ENCODE peak calls at places on chromosomes 11 and 22, in seven cellular contexts. One of them, this sample, is unnamed.
A peak's percentile ranks its signal among the peaks of the same experiment; 100 is the strongest.

GRCh38 chr11:73243093-73243485 is 25.0 kb downstream of the P2RY2 start:
- DNase-seq in GM12878: no peak
- DNase-seq in HCT116: no peak
- DNase-seq in T47D: no peak
- DNase-seq in HepG2: no peak
- DNase-seq in H1: no peak
- DNase-seq in K562: no peak
- DNase-seq in this sample: no peak

GRCh38 chr22:25360891-25361645 is 141.6 kb downstream of the CRYBB2 start:
- DNase-seq in GM12878: no peak
- DNase-seq in HCT116: no peak
- DNase-seq in T47D: no peak
- DNase-seq in HepG2: no peak
- DNase-seq in H1: no peak
- DNase-seq in K562: no peak
- DNase-seq in this sample: no peak

GRCh38 chr22:31497148-31497938 is 1.0 kb downstream of the SFI1 start:
- DNase-seq in GM12878: no peak
- DNase-seq in HCT116: no peak
- DNase-seq in T47D: no peak
- DNase-seq in HepG2: no peak
- DNase-seq in H1: no peak
- DNase-seq in K562: no peak
- DNase-seq in this sample: no peak

GRCh38 chr22:24975813-24976341 is 23.4 kb downstream of the KIAA1671 start:
- DNase-seq in GM12878: no peak
- DNase-seq in HCT116: no peak
- DNase-seq in T47D: no peak
- DNase-seq in HepG2: no peak
- DNase-seq in H1: no peak
- DNase-seq in K562: no peak
- DNase-seq in this sample: no peak

GRCh38 chr22:45756558-45756957 is 84.9 kb downstream of the ATXN10 start:
- DNase-seq in GM12878: no peak
- DNase-seq in HCT116: no peak
- DNase-seq in T47D: no peak
- DNase-seq in HepG2: no peak
- DNase-seq in H1: no peak
- DNase-seq in K562: no peak
- DNase-seq in this sample: no peak

GRCh38 chr11:115617767-115618166 is 113.6 kb upstream of the CADM1 start:
- DNase-seq in GM12878: no peak
- DNase-seq in HCT116: no peak
- DNase-seq in T47D: no peak
- DNase-seq in HepG2: no peak
- DNase-seq in H1: no peak
- DNase-seq in K562: no peak
- DNase-seq in this sample: no peak

GRCh38 chr22:45127866-45128265 is 35.9 kb upstream of the NUP50 start:
- DNase-seq in GM12878: no peak
- DNase-seq in HCT116: no peak
- DNase-seq in T47D: no peak
- DNase-seq in HepG2: no peak
- DNase-seq in H1: no peak
- DNase-seq in K562: no peak
- DNase-seq in this sample: no peak

GRCh38 chr11:114145166-114145695 is 85.7 kb downstream of the ZBTB16 start:
- DNase-seq in GM12878: no peak
- DNase-seq in HCT116: no peak
- DNase-seq in T47D: no peak
- DNase-seq in HepG2: no peak
- DNase-seq in H1: no peak
- DNase-seq in K562: no peak
- DNase-seq in this sample: no peak

GRCh38 chr22:34111210-34111824 is 191.0 kb upstream of the LARGE1 start:
- DNase-seq in GM12878: no peak
- DNase-seq in HCT116: no peak
- DNase-seq in T47D: peak; percentile 56
- DNase-seq in HepG2: peak; percentile 22
- DNase-seq in H1: no peak
- DNase-seq in K562: peak; percentile 7
- DNase-seq in this sample: peak; percentile 48

GRCh38 chr22:31122532-31123291 is at the start of gene INPP5J:
- DNase-seq in GM12878: no peak
- DNase-seq in HCT116: peak; percentile 44
- DNase-seq in T47D: peak; percentile 78
- DNase-seq in HepG2: peak; percentile 44
- DNase-seq in H1: no peak
- DNase-seq in K562: no peak
- DNase-seq in this sample: peak; percentile 90

GRCh38 chr11:68037481-68038225 is 1.2 kb upstream of the TCIRG1 start:
- DNase-seq in GM12878: no peak
- DNase-seq in HCT116: no peak
- DNase-seq in T47D: no peak
- DNase-seq in HepG2: no peak
- DNase-seq in H1: no peak
- DNase-seq in K562: no peak
- DNase-seq in this sample: no peak

GRCh38 chr11:100619484-100619883 is 67.6 kb upstream of the ARHGAP42 start:
- DNase-seq in GM12878: no peak
- DNase-seq in HCT116: no peak
- DNase-seq in T47D: no peak
- DNase-seq in HepG2: no peak
- DNase-seq in H1: no peak
- DNase-seq in K562: no peak
- DNase-seq in this sample: no peak

GRCh38 chr22:45938913-45939312 is 38.0 kb downstream of the WNT7B start:
- DNase-seq in GM12878: no peak
- DNase-seq in HCT116: no peak
- DNase-seq in T47D: no peak
- DNase-seq in HepG2: no peak
- DNase-seq in H1: no peak
- DNase-seq in K562: no peak
- DNase-seq in this sample: no peak

GRCh38 chr11:132032555-132032954 is 662.1 kb downstream of the NTM start:
- DNase-seq in GM12878: no peak
- DNase-seq in HCT116: no peak
- DNase-seq in T47D: no peak
- DNase-seq in HepG2: no peak
- DNase-seq in H1: no peak
- DNase-seq in K562: no peak
- DNase-seq in this sample: no peak

GRCh38 chr22:22720201-22720723 is 75.8 kb downstream of the GGTLC2 start:
- DNase-seq in GM12878: peak; percentile 57
- DNase-seq in HCT116: peak; percentile 67
- DNase-seq in T47D: peak; percentile 48
- DNase-seq in HepG2: peak; percentile 32
- DNase-seq in H1: no peak
- DNase-seq in K562: peak; percentile 93
- DNase-seq in this sample: peak; percentile 38

GRCh38 chr11:67304511-67305113 is 1.3 kb downstream of the SSH3 start:
- DNase-seq in GM12878: no peak
- DNase-seq in HCT116: no peak
- DNase-seq in T47D: no peak
- DNase-seq in HepG2: no peak
- DNase-seq in H1: no peak
- DNase-seq in K562: no peak
- DNase-seq in this sample: peak; percentile 21

GRCh38 chr11:37657645-37658044 is 1059.6 kb upstream of the RAG2 start:
- DNase-seq in GM12878: no peak
- DNase-seq in HCT116: no peak
- DNase-seq in T47D: peak; percentile 77
- DNase-seq in HepG2: no peak
- DNase-seq in H1: no peak
- DNase-seq in K562: no peak
- DNase-seq in this sample: peak; percentile 1

GRCh38 chr11:34454308-34455032 is 15.7 kb downstream of the CAT start:
- DNase-seq in GM12878: no peak
- DNase-seq in HCT116: no peak
- DNase-seq in T47D: no peak
- DNase-seq in HepG2: no peak
- DNase-seq in H1: no peak
- DNase-seq in K562: no peak
- DNase-seq in this sample: no peak

GRCh38 chr11:11537871-11538270 is 83.9 kb downstream of the GALNT18 start:
- DNase-seq in GM12878: no peak
- DNase-seq in HCT116: no peak
- DNase-seq in T47D: no peak
- DNase-seq in HepG2: no peak
- DNase-seq in H1: no peak
- DNase-seq in K562: no peak
- DNase-seq in this sample: peak; percentile 52

GRCh38 chr11:11540157-11540556 is 81.6 kb downstream of the GALNT18 start:
- DNase-seq in GM12878: no peak
- DNase-seq in HCT116: no peak
- DNase-seq in T47D: no peak
- DNase-seq in HepG2: no peak
- DNase-seq in H1: no peak
- DNase-seq in K562: no peak
- DNase-seq in this sample: no peak

GRCh38 chr11:11536650-11537049 is 85.2 kb downstream of the GALNT18 start:
- DNase-seq in GM12878: no peak
- DNase-seq in HCT116: no peak
- DNase-seq in T47D: no peak
- DNase-seq in HepG2: no peak
- DNase-seq in H1: no peak
- DNase-seq in K562: no peak
- DNase-seq in this sample: no peak

GRCh38 chr11:11537372-11537771 is 84.4 kb downstream of the GALNT18 start:
- DNase-seq in GM12878: no peak
- DNase-seq in HCT116: no peak
- DNase-seq in T47D: no peak
- DNase-seq in HepG2: no peak
- DNase-seq in H1: no peak
- DNase-seq in K562: no peak
- DNase-seq in this sample: no peak

GRCh38 chr11:11538277-11538960 is 83.4 kb downstream of the GALNT18 start:
- DNase-seq in GM12878: no peak
- DNase-seq in HCT116: no peak
- DNase-seq in T47D: no peak
- DNase-seq in HepG2: no peak
- DNase-seq in H1: no peak
- DNase-seq in K562: no peak
- DNase-seq in this sample: peak; percentile 77
- TF ChIP-seq JUND in GM12878: no peak
- TF ChIP-seq JUND in HCT116: no peak
- TF ChIP-seq JUND in T47D: no peak
- TF ChIP-seq JUND in HepG2: no peak
- TF ChIP-seq JUND in H1: no peak
- TF ChIP-seq JUND in K562: no peak
- TF ChIP-seq JUND in this sample: no peak

GRCh38 chr22:38923463-38924196 is 33.8 kb upstream of the APOBEC3A start:
- DNase-seq in GM12878: no peak
- DNase-seq in HCT116: peak; percentile 91
- DNase-seq in T47D: peak; percentile 95
- DNase-seq in HepG2: peak; percentile 88
- DNase-seq in H1: no peak
- DNase-seq in K562: peak; percentile 58
- DNase-seq in this sample: peak; percentile 71
- TF ChIP-seq JUND in GM12878: no peak
- TF ChIP-seq JUND in HCT116: no peak
- TF ChIP-seq JUND in T47D: no peak
- TF ChIP-seq JUND in HepG2: no peak
- TF ChIP-seq JUND in H1: no peak
- TF ChIP-seq JUND in K562: no peak
- TF ChIP-seq JUND in this sample: no peak

GRCh38 chr11:69663326-69663725 is 11.8 kb downstream of the LTO1 start:
- DNase-seq in GM12878: no peak
- DNase-seq in HCT116: no peak
- DNase-seq in T47D: no peak
- DNase-seq in HepG2: no peak
- DNase-seq in H1: no peak
- DNase-seq in K562: no peak
- DNase-seq in this sample: no peak

GRCh38 chr11:69664103-69664775 is 10.9 kb downstream of the LTO1 start:
- DNase-seq in GM12878: no peak
- DNase-seq in HCT116: no peak
- DNase-seq in T47D: no peak
- DNase-seq in HepG2: no peak
- DNase-seq in H1: no peak
- DNase-seq in K562: no peak
- DNase-seq in this sample: no peak

GRCh38 chr11:69661413-69661715 is 13.8 kb downstream of the LTO1 start:
- DNase-seq in GM12878: no peak
- DNase-seq in HCT116: no peak
- DNase-seq in T47D: no peak
- DNase-seq in HepG2: no peak
- DNase-seq in H1: no peak
- DNase-seq in K562: no peak
- DNase-seq in this sample: no peak

GRCh38 chr11:69662806-69663205 is 12.3 kb downstream of the LTO1 start:
- DNase-seq in GM12878: no peak
- DNase-seq in HCT116: no peak
- DNase-seq in T47D: no peak
- DNase-seq in HepG2: no peak
- DNase-seq in H1: no peak
- DNase-seq in K562: no peak
- DNase-seq in this sample: peak; percentile 19

DNA sequence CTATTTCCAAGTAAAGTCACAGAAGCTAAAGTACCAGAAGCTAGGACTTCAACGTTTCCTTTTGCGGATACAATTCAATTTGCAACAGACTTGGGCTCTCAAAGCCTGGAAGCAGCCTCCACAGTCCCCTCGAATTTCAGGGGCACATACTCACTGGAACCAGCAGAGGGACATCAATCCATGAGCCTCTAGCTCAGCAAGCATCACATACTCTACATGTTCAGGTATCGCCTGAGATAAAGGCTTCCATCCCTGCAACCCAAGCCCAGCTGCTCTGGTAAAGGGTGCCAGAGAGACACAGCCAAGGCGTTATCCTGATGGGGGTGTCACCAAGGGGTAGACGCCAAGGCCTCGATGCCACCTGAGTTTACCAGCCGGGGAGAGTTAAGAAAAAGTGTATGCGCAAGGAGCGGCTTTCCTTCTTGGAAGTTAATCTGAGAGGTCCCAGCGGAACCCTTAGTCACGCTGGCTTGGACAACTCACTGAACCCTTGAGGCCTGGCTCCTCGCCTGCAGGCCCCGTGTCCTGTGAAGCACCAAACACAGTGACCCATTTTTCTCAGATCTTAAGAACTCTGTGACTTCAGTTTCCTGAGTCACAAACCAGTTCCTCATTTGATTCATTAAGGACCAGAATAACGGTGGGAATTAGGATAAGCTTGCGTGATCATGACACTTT is 13.0 kb downstream of the LTO1 start:
- DNase-seq in GM12878: no peak
- DNase-seq in HCT116: no peak
- DNase-seq in T47D: no peak
- DNase-seq in HepG2: no peak
- DNase-seq in H1: no peak
- DNase-seq in K562: no peak
- DNase-seq in this sample: peak; percentile 61
- TF ChIP-seq JUND in GM12878: no peak
- TF ChIP-seq JUND in HCT116: no peak
- TF ChIP-seq JUND in T47D: no peak
- TF ChIP-seq JUND in HepG2: no peak
- TF ChIP-seq JUND in H1: no peak
- TF ChIP-seq JUND in K562: no peak
- TF ChIP-seq JUND in this sample: no peak

GRCh38 chr22:27719033-27719341 is 82.6 kb downstream of the MN1 start:
- DNase-seq in GM12878: no peak
- DNase-seq in HCT116: no peak
- DNase-seq in T47D: no peak
- DNase-seq in HepG2: no peak
- DNase-seq in H1: no peak
- DNase-seq in K562: no peak
- DNase-seq in this sample: no peak
- TF ChIP-seq JUND in GM12878: no peak
- TF ChIP-seq JUND in HCT116: no peak
- TF ChIP-seq JUND in T47D: no peak
- TF ChIP-seq JUND in HepG2: no peak
- TF ChIP-seq JUND in H1: no peak
- TF ChIP-seq JUND in K562: no peak
- TF ChIP-seq JUND in this sample: no peak